ENCODE peak calls at places on chromosome 2, in five cellular contexts. M is MCF 10A, O is GM23338, N is ovary, D is heart left ventricle. E is an unnamed sample.

GRCh38 chr2:151669585-151670081 is 64.6 kb downstream of the NEB start:
- DNase-seq in O (peak), M (peak), D (no peak), N (no peak), E (peak)

GRCh38 chr2:127101048-127101611 is 5.8 kb downstream of the BIN1 start:
- DNase-seq in O (no peak), N (no peak), M (no peak), D (no peak), E (no peak)

GRCh38 chr2:224369028-224369632 is 32.8 kb downstream of the FAM124B start:
- DNase-seq in M (peak), N (no peak), O (peak), D (no peak), E (peak)

GRCh38 chr2:96098900-96099590 is 17.3 kb downstream of the ADRA2B start:
- DNase-seq in N (no peak), M (no peak), D (peak), O (no peak), E (no peak)

GRCh38 chr2:239425496-239426098 is 24.8 kb upstream of the HDAC4 start:
- DNase-seq in O (peak), M (no peak), D (no peak), N (no peak), E (no peak)

GRCh38 chr2:176873403-176873802 is 339.2 kb upstream of the HNRNPA3 start:
- DNase-seq in M (no peak), D (no peak), O (peak), N (no peak), E (peak)

GRCh38 chr2:178947006-178947405 is 102.9 kb downstream of the CCDC141 start:
- DNase-seq in M (no peak), N (no peak), O (no peak), D (no peak), E (no peak)

GRCh38 chr2:31434911-31435310 is 20.4 kb upstream of the XDH start:
- DNase-seq in M (peak), N (no peak), D (no peak), O (peak), E (no peak)

GRCh38 chr2:48707466-48707865 is 48.1 kb downstream of the LHCGR start:
- DNase-seq in D (no peak), N (no peak), M (peak), O (no peak), E (no peak)

GRCh38 chr2:216571178-216571908 is 61.9 kb upstream of the IGFBP2 start:
- DNase-seq in N (no peak), D (no peak), M (no peak), O (no peak), E (no peak)

GRCh38 chr2:6657872-6658271 is 207.8 kb downstream of the CMPK2 start:
- DNase-seq in O (no peak), N (no peak), D (no peak), M (no peak), E (no peak)

GRCh38 chr2:64989982-64990614 is 899 bp downstream of the SLC1A4 start:
- DNase-seq in M (no peak), D (no peak), N (peak), O (peak), E (peak)

GRCh38 chr2:217360781-217361485 is 501.1 kb upstream of the TNP1 start:
- DNase-seq in M (peak), D (no peak), O (no peak), N (peak), E (no peak)

GRCh38 chr2:112198780-112199179 is 56.1 kb downstream of the ZC3H8 start:
- DNase-seq in M (no peak), O (no peak), N (no peak), D (no peak), E (no peak)

GRCh38 chr2:187917535-187917934 is 363.3 kb upstream of the TFPI start:
- DNase-seq in N (no peak), D (no peak), O (no peak), M (peak), E (no peak)

GRCh38 chr2:219951111-219951510 is 323.7 kb downstream of the SLC4A3 start:
- DNase-seq in O (no peak), D (no peak), N (no peak), M (no peak), E (no peak)

GRCh38 chr2:42172020-42172419 is 2.9 kb downstream of the EML4 start:
- DNase-seq in N (no peak), O (no peak), D (no peak), M (no peak), E (no peak)

GRCh38 chr2:174593041-174593440 is 4.6 kb downstream of the WIPF1 start:
- DNase-seq in N (no peak), M (no peak), D (no peak), O (no peak), E (no peak)

GRCh38 chr2:12352891-12353290 is 363.8 kb upstream of the TRIB2 start:
- DNase-seq in O (no peak), N (no peak), M (no peak), D (no peak), E (no peak)

GRCh38 chr2:62410926-62411456 is 95.0 kb downstream of the TMEM17 start:
- DNase-seq in D (no peak), N (no peak), O (no peak), M (no peak), E (no peak)

GRCh38 chr2:62415019-62415431 is 91.0 kb downstream of the TMEM17 start:
- DNase-seq in N (no peak), O (no peak), D (no peak), M (no peak), E (no peak)

GRCh38 chr2:62410015-62410453 is 96.0 kb downstream of the TMEM17 start:
- DNase-seq in O (peak), D (no peak), M (no peak), N (no peak), E (peak)

GRCh38 chr2:62413116-62413663 is 92.8 kb downstream of the TMEM17 start:
- DNase-seq in N (no peak), D (no peak), M (no peak), O (no peak), E (no peak)

GRCh38 chr2:62412347-62412742 is 93.7 kb downstream of the TMEM17 start:
- DNase-seq in O (no peak), N (no peak), D (no peak), M (no peak), E (no peak)
- TF ChIP-seq CTCF in O (no peak), N (no peak), D (no peak), M (no peak), E (no peak)

DNA sequence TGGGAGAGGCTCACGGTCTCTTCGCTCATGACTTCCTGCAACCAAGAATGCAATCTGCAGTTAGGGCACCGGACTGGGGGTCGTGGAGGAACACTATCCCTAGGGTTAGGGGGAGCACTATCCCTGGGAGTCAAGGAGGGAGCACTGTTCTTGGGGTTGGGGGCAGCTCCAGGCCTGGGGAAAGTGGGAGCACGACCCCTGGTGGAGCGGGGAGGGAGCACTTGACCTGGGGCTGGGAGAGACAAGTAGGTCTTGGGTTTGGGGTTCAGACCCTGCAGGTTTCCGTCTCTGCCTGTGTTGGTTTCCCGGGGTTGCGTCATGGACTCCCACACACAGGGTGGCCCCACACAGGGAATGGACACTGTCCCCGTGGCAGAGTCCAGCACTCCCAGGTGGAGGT is 133.6 kb downstream of the TPO start:
- DNase-seq in O (no peak), D (no peak), M (no peak), N (no peak), E (no peak)
- TF ChIP-seq CTCF in O (peak), D (no peak), M (peak), N (no peak), E (peak)

GRCh38 chr2:17644997-17645715 is 104.7 kb downstream of the VSNL1 start:
- DNase-seq in O (no peak), N (no peak), M (peak), D (no peak), E (no peak)

GRCh38 chr2:17646096-17646554 is 105.6 kb downstream of the VSNL1 start:
- DNase-seq in D (peak), O (peak), N (peak), M (peak), E (peak)

GRCh38 chr2:17638181-17638743 is 97.8 kb downstream of the VSNL1 start:
- DNase-seq in D (no peak), N (no peak), M (no peak), O (no peak), E (no peak)

GRCh38 chr2:17646838-17647701 is 106.5 kb downstream of the SMC6 start:
- DNase-seq in N (no peak), M (no peak), O (no peak), D (no peak), E (no peak)

GRCh38 chr2:17643031-17643615 is 102.6 kb downstream of the VSNL1 start:
- DNase-seq in M (peak), O (no peak), N (no peak), D (no peak), E (peak)
- TF ChIP-seq CTCF in M (no peak), O (no peak), N (no peak), D (no peak), E (no peak)

GRCh38 chr2:72619622-72620021 is 206.2 kb downstream of the EXOC6B start:
- DNase-seq in M (no peak), O (peak), N (no peak), D (no peak), E (no peak)
- TF ChIP-seq CTCF in M (no peak), O (no peak), N (no peak), D (no peak), E (no peak)

GRCh38 chr2:75157435-75157834 is 41.9 kb downstream of the TACR1 start:
- DNase-seq in O (peak), D (no peak), N (no peak), M (peak), E (no peak)
- TF ChIP-seq CTCF in O (peak), D (no peak), N (no peak), M (no peak), E (no peak)

DNA sequence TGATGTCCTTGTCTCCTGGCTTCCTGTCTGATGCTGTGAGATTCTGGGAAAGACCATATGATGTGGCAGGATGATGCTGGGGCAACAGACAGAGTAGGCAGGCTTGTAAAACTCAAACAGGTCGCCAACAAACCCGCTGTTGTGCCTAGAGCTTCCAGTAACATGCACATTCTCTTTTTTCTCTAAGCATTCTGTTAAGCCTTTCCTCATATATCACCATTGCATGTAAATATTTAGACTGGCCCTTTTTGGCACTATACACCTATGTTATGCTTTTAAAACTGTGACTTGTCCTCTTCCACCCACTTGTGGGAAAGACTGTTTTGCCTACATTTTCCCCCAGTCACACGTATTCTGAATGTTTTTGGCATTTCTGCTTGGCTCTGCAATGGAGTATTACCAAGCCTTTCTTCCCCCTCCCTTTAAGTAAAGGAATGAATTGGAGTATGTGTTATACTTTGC is 250.4 kb upstream of the TANK start:
- DNase-seq in M (no peak), D (no peak), N (no peak), O (no peak), E (no peak)
- TF ChIP-seq CTCF in M (no peak), D (no peak), N (no peak), O (no peak), E (no peak)

DNA sequence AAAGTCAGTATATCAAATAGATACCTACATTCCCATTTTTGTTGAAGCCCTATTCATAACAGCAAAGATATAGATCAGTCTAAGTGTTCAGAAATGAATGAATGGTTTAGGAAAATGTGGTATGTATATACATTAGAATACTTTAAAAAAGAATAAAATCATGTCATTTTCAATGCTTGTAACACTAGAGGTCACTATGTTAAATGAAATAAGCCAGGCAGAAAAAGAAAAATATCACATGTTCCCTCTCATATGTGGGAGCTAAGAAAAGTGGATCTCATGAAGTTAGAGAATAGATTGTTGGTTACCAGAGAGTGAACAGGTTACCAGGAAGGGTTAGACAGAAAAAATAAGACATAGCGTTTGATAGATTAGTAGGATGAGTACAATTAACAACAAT is 1111.0 kb upstream of the SLC39A10 start:
- DNase-seq in D (no peak), M (peak), O (peak), N (no peak), E (no peak)
- TF ChIP-seq CTCF in D (no peak), M (peak), O (peak), N (no peak), E (no peak)

GRCh38 chr2:143264851-143265250 is 135.6 kb downstream of the ARHGAP15 start:
- DNase-seq in N (no peak), M (peak), O (no peak), D (no peak), E (no peak)

GRCh38 chr2:143259368-143259958 is 130.2 kb downstream of the ARHGAP15 start:
- DNase-seq in N (peak), M (peak), D (peak), O (peak), E (peak)

GRCh38 chr2:143261986-143262784 is 133.0 kb downstream of the ARHGAP15 start:
- DNase-seq in O (no peak), N (no peak), M (no peak), D (no peak), E (peak)

GRCh38 chr2:143258126-143258892 is 129.1 kb downstream of the ARHGAP15 start:
- DNase-seq in M (no peak), N (no peak), D (no peak), O (peak), E (peak)

GRCh38 chr2:143263045-143263625 is 133.9 kb downstream of the ARHGAP15 start:
- DNase-seq in M (peak), D (no peak), O (peak), N (no peak), E (peak)
- TF ChIP-seq CTCF in M (no peak), D (no peak), O (peak), N (no peak), E (peak)